ENCODE peak calls at places on chromosomes 1 and 21, in seven cellular contexts. One of them, this sample, is unnamed.

GRCh38 chr1:56484695-56485094 is 94.7 kb downstream of the PLPP3 start:
- DNase-seq in type B pancreatic cell: no peak
- DNase-seq in SK-N-SH: no peak
- DNase-seq in esophagus squamous epithelium: no peak
- DNase-seq in epithelial cell of esophagus: no peak
- DNase-seq in thoracic aorta: no peak
- DNase-seq in astrocyte of the spinal cord: no peak
- DNase-seq in this sample: no peak

GRCh38 chr1:208917281-208917680 is 666.2 kb upstream of the CAMK1G start:
- DNase-seq in type B pancreatic cell: no peak
- DNase-seq in thoracic aorta: no peak
- DNase-seq in esophagus squamous epithelium: no peak
- DNase-seq in SK-N-SH: no peak
- DNase-seq in epithelial cell of esophagus: peak
- DNase-seq in astrocyte of the spinal cord: no peak
- DNase-seq in this sample: no peak

GRCh38 chr1:246632584-246633168 is 66.4 kb downstream of the CNST start:
- DNase-seq in esophagus squamous epithelium: no peak
- DNase-seq in astrocyte of the spinal cord: peak
- DNase-seq in SK-N-SH: no peak
- DNase-seq in type B pancreatic cell: no peak
- DNase-seq in epithelial cell of esophagus: peak
- DNase-seq in thoracic aorta: no peak
- DNase-seq in this sample: no peak

GRCh38 chr1:26021647-26022403 is at the start of gene EXTL1:
- DNase-seq in SK-N-SH: peak
- DNase-seq in astrocyte of the spinal cord: peak
- DNase-seq in type B pancreatic cell: no peak
- DNase-seq in epithelial cell of esophagus: no peak
- DNase-seq in thoracic aorta: no peak
- DNase-seq in esophagus squamous epithelium: no peak
- DNase-seq in this sample: peak

GRCh38 chr1:78840447-78841251 is 165.9 kb downstream of the ADGRL4 start:
- DNase-seq in thoracic aorta: no peak
- DNase-seq in epithelial cell of esophagus: peak
- DNase-seq in esophagus squamous epithelium: no peak
- DNase-seq in type B pancreatic cell: no peak
- DNase-seq in astrocyte of the spinal cord: peak
- DNase-seq in SK-N-SH: no peak
- DNase-seq in this sample: peak

GRCh38 chr1:226097866-226098625 is 35.5 kb downstream of the H3-3A start:
- DNase-seq in type B pancreatic cell: no peak
- DNase-seq in epithelial cell of esophagus: peak
- DNase-seq in esophagus squamous epithelium: no peak
- DNase-seq in thoracic aorta: no peak
- DNase-seq in SK-N-SH: no peak
- DNase-seq in astrocyte of the spinal cord: peak
- DNase-seq in this sample: no peak

GRCh38 chr1:47593001-47593568 is 155.2 kb downstream of the FOXD2 start:
- DNase-seq in SK-N-SH: peak
- DNase-seq in astrocyte of the spinal cord: no peak
- DNase-seq in thoracic aorta: no peak
- DNase-seq in type B pancreatic cell: peak
- DNase-seq in esophagus squamous epithelium: no peak
- DNase-seq in epithelial cell of esophagus: peak
- DNase-seq in this sample: peak

GRCh38 chr1:47722909-47723580 is 274.1 kb downstream of the TRABD2B start:
- DNase-seq in epithelial cell of esophagus: no peak
- DNase-seq in astrocyte of the spinal cord: no peak
- DNase-seq in type B pancreatic cell: no peak
- DNase-seq in thoracic aorta: no peak
- DNase-seq in esophagus squamous epithelium: no peak
- DNase-seq in SK-N-SH: no peak
- DNase-seq in this sample: no peak

GRCh38 chr1:87143413-87144135 is 185.1 kb upstream of the LMO4 start:
- DNase-seq in astrocyte of the spinal cord: no peak
- DNase-seq in thoracic aorta: no peak
- DNase-seq in epithelial cell of esophagus: no peak
- DNase-seq in esophagus squamous epithelium: no peak
- DNase-seq in type B pancreatic cell: no peak
- DNase-seq in SK-N-SH: no peak
- DNase-seq in this sample: no peak

GRCh38 chr1:224454337-224455055 is 19.9 kb upstream of the WDR26 start:
- DNase-seq in epithelial cell of esophagus: peak
- DNase-seq in astrocyte of the spinal cord: no peak
- DNase-seq in esophagus squamous epithelium: no peak
- DNase-seq in thoracic aorta: no peak
- DNase-seq in type B pancreatic cell: no peak
- DNase-seq in SK-N-SH: no peak
- DNase-seq in this sample: no peak

GRCh38 chr1:63621698-63622097 is 28.5 kb downstream of the PGM1 start:
- DNase-seq in type B pancreatic cell: no peak
- DNase-seq in esophagus squamous epithelium: no peak
- DNase-seq in astrocyte of the spinal cord: peak
- DNase-seq in thoracic aorta: peak
- DNase-seq in epithelial cell of esophagus: peak
- DNase-seq in SK-N-SH: no peak
- DNase-seq in this sample: no peak

GRCh38 chr1:45297604-45298356 is 28.9 kb upstream of the HPDL start:
- DNase-seq in SK-N-SH: no peak
- DNase-seq in esophagus squamous epithelium: no peak
- DNase-seq in astrocyte of the spinal cord: no peak
- DNase-seq in type B pancreatic cell: no peak
- DNase-seq in epithelial cell of esophagus: no peak
- DNase-seq in thoracic aorta: no peak
- DNase-seq in this sample: no peak

DNA sequence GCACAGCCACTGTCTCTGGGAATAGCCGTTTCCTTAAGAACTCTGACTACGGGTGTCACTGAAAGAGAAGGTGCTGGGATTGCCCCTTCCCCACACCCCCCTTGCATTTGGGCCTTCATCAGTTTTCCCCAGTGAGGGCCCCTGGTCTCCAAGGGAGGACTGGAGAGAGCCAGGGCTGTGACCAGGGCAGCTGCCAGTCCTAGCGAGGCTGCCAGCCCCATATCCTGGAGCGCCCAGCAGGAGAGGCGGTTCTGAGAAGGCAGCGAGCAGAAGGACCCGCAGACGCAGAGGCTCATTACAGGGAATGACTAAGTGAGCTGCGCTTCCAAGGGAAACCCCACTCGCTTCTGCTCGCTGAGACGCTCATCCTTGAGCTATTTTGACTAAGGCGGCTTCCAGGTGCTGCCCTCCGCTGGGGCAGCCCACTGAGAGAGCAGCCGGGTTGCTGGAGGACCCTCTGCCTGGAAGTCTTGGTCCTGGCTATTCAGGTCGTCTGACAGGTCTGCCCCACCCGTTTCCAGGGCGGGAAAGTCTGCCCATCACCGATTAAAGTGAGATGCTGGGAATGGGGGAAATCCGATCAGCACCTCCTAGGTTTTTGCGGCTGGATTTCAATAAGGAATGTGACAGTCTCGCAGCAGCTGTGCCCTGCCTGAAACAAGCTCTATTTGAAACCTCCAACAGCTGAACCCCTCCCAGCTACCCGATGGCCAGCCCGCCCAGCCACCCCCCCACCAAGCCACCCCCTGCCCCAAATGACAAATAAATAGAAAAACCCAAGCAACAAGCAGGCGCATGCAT is 2.9 kb downstream of the KCNN3 start:
- DNase-seq in type B pancreatic cell: no peak
- DNase-seq in esophagus squamous epithelium: no peak
- DNase-seq in SK-N-SH: peak
- DNase-seq in astrocyte of the spinal cord: peak
- DNase-seq in thoracic aorta: no peak
- DNase-seq in epithelial cell of esophagus: peak
- DNase-seq in this sample: no peak
- TF ChIP-seq CTCF in type B pancreatic cell: no peak
- TF ChIP-seq CTCF in esophagus squamous epithelium: no peak
- TF ChIP-seq CTCF in SK-N-SH: no peak
- TF ChIP-seq CTCF in astrocyte of the spinal cord: no peak
- TF ChIP-seq CTCF in thoracic aorta: no peak
- TF ChIP-seq CTCF in epithelial cell of esophagus: peak
- TF ChIP-seq CTCF in this sample: no peak

DNA sequence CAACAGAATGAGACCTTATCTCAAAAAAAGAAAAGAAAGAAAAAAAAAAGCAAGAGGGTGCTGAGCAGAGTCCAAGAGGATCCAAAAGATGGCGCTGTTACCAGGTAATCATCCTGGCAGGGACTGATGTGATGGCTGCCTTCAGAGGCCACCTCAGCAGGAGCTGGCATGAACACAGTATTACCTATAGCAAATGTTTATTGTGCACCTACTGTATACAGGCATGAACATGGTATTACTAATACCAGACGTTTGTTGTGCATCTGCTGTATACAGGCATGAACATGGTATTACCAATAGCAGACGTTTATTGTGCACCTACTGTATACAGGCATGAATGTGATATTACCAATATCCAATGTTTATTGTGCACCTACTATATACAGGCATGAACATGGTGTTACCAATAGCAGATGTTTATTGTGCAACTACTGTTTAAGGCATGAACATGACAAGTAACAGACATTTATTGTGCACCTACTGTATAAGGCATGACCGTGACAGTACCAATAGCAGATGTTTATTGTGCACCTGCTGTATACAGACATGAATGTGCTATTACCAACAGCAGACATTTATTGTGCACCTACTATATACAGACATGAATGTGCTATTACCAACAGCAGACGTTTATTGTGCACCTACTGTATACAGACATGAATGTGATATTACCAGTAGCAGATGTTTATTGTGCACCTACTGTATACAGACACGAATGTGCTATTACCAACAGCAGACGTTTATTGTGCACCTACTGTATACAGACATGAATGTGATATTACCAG is 115.1 kb upstream of the TMEM51 start:
- DNase-seq in epithelial cell of esophagus: peak
- DNase-seq in thoracic aorta: no peak
- DNase-seq in astrocyte of the spinal cord: peak
- DNase-seq in SK-N-SH: peak
- DNase-seq in type B pancreatic cell: no peak
- DNase-seq in esophagus squamous epithelium: no peak
- DNase-seq in this sample: no peak
- TF ChIP-seq CTCF in epithelial cell of esophagus: peak
- TF ChIP-seq CTCF in thoracic aorta: no peak
- TF ChIP-seq CTCF in astrocyte of the spinal cord: peak
- TF ChIP-seq CTCF in SK-N-SH: peak
- TF ChIP-seq CTCF in type B pancreatic cell: peak
- TF ChIP-seq CTCF in esophagus squamous epithelium: no peak
- TF ChIP-seq CTCF in this sample: peak

GRCh38 chr1:158021721-158022120 is 28.3 kb downstream of the KIRREL1 start:
- DNase-seq in thoracic aorta: no peak
- DNase-seq in SK-N-SH: no peak
- DNase-seq in esophagus squamous epithelium: no peak
- DNase-seq in astrocyte of the spinal cord: no peak
- DNase-seq in type B pancreatic cell: no peak
- DNase-seq in epithelial cell of esophagus: peak
- DNase-seq in this sample: no peak

GRCh38 chr1:158016651-158017335 is 23.3 kb downstream of the KIRREL1 start:
- DNase-seq in thoracic aorta: no peak
- DNase-seq in astrocyte of the spinal cord: no peak
- DNase-seq in epithelial cell of esophagus: peak
- DNase-seq in SK-N-SH: no peak
- DNase-seq in esophagus squamous epithelium: no peak
- DNase-seq in type B pancreatic cell: no peak
- DNase-seq in this sample: no peak

GRCh38 chr1:158020877-158021630 is 27.6 kb downstream of the KIRREL1 start:
- DNase-seq in thoracic aorta: no peak
- DNase-seq in SK-N-SH: no peak
- DNase-seq in epithelial cell of esophagus: no peak
- DNase-seq in astrocyte of the spinal cord: peak
- DNase-seq in type B pancreatic cell: no peak
- DNase-seq in esophagus squamous epithelium: no peak
- DNase-seq in this sample: no peak

GRCh38 chr1:158017800-158018595 is 24.6 kb downstream of the KIRREL1 start:
- DNase-seq in type B pancreatic cell: no peak
- DNase-seq in astrocyte of the spinal cord: no peak
- DNase-seq in esophagus squamous epithelium: no peak
- DNase-seq in SK-N-SH: no peak
- DNase-seq in thoracic aorta: no peak
- DNase-seq in epithelial cell of esophagus: no peak
- DNase-seq in this sample: no peak

GRCh38 chr1:158019177-158019868 is 25.9 kb downstream of the KIRREL1 start:
- DNase-seq in epithelial cell of esophagus: peak
- DNase-seq in thoracic aorta: no peak
- DNase-seq in type B pancreatic cell: no peak
- DNase-seq in astrocyte of the spinal cord: peak
- DNase-seq in SK-N-SH: no peak
- DNase-seq in esophagus squamous epithelium: no peak
- DNase-seq in this sample: no peak
- TF ChIP-seq CTCF in epithelial cell of esophagus: no peak
- TF ChIP-seq CTCF in thoracic aorta: no peak
- TF ChIP-seq CTCF in type B pancreatic cell: no peak
- TF ChIP-seq CTCF in astrocyte of the spinal cord: no peak
- TF ChIP-seq CTCF in SK-N-SH: peak
- TF ChIP-seq CTCF in esophagus squamous epithelium: no peak
- TF ChIP-seq CTCF in this sample: no peak

GRCh38 chr1:227437495-227438008 is 119.3 kb upstream of the CDC42BPA start:
- DNase-seq in epithelial cell of esophagus: peak
- DNase-seq in SK-N-SH: peak
- DNase-seq in astrocyte of the spinal cord: peak
- DNase-seq in esophagus squamous epithelium: no peak
- DNase-seq in thoracic aorta: no peak
- DNase-seq in type B pancreatic cell: no peak
- DNase-seq in this sample: no peak
- TF ChIP-seq CTCF in epithelial cell of esophagus: peak
- TF ChIP-seq CTCF in SK-N-SH: peak
- TF ChIP-seq CTCF in astrocyte of the spinal cord: peak
- TF ChIP-seq CTCF in esophagus squamous epithelium: peak
- TF ChIP-seq CTCF in thoracic aorta: peak
- TF ChIP-seq CTCF in type B pancreatic cell: peak
- TF ChIP-seq CTCF in this sample: no peak

DNA sequence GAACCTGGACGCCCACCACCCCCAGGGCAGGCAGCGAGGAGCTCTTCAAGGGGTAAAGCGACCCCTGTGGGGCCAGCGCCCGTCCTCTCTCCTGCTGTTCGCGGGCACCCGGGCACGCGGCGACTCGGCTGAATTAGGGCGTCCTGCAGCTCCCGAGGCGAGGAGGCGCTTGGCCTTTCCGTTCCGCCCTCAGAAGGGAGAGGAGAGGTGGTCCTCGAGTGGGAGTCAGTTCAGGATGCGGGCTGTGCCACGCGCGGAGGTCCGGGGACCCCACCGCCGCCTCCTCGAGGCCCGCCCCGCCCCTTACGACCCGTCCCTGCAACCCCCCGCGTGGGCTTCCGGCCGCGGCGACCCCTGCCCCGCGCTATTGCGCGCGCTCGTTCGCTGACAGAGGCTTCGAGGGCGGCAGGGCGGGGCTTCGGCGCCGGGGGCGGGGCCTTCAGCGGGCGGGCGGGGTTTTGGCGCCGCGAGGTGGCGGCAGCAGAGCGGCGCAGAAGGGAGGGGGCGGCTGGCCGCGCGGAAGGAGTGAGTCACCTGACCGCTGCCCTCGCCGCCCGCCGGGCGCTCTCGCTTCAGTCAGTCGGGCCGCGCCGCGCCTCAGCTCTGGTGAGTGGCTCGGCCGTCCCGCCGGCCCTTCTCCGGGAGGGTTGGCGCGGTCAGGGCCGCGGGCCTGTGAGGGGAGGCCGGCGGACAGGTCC is at the start of gene BACH1:
- DNase-seq in SK-N-SH: peak
- DNase-seq in astrocyte of the spinal cord: peak
- DNase-seq in epithelial cell of esophagus: peak
- DNase-seq in thoracic aorta: peak
- DNase-seq in type B pancreatic cell: peak
- DNase-seq in esophagus squamous epithelium: peak
- DNase-seq in this sample: peak
- TF ChIP-seq CTCF in SK-N-SH: peak
- TF ChIP-seq CTCF in astrocyte of the spinal cord: peak
- TF ChIP-seq CTCF in epithelial cell of esophagus: peak
- TF ChIP-seq CTCF in thoracic aorta: peak
- TF ChIP-seq CTCF in type B pancreatic cell: peak
- TF ChIP-seq CTCF in esophagus squamous epithelium: peak
- TF ChIP-seq CTCF in this sample: peak

This sample was measured in glutamatergic neuron.